ENCODE peak calls at places on chromosomes 12 and 14, in ten cellular contexts. I is NCI-H1436; C is activated naive CD4-positive, alpha-beta T cell treated with Interleukin-2 at 50 U/mL for 16 hours; H is stimulated activated effector memory CD8-positive, alpha-beta T cell treated with anti-CD3 and anti-CD28 coated beads, Interleukin-12 subunit alpha, Interleukin-12 subunit beta, amount 100 ng/mL, for 72 hours; J is HEK293T; P is PC-3; Y is CD4-positive, alpha-beta T cell; Q is NCI-H146; M is stomach; D is EH. T is an unnamed sample.

GRCh38 chr12:49662998-49663843 is 39.9 kb downstream of the PRPF40B start:
- DNase-seq in I (no peak), C (peak; percentile 60), H (peak; percentile 75), J (no peak), P (peak; percentile 44), Y (peak; percentile 87), Q (no peak), M (no peak), D (peak; percentile 95), T (peak; percentile 90)

GRCh38 chr12:49358548-49359141 is 8.6 kb upstream of the SPATS2 start:
- DNase-seq in I (peak; percentile 64), C (peak; percentile 51), H (no peak), J (peak; percentile 75), P (peak; percentile 63), Y (no peak), Q (peak; percentile 75), M (peak; percentile 53), D (peak; percentile 73), T (peak; percentile 56)

GRCh38 chr14:37411079-37411735 is 183.8 kb downstream of the FOXA1 start:
- DNase-seq in I (no peak), C (no peak), H (no peak), J (no peak), P (no peak), Y (no peak), Q (no peak), M (no peak), D (peak; percentile 2), T (no peak)

GRCh38 chr14:20486700-20487401 is 17.6 kb downstream of the PNP start:
- DNase-seq in I (no peak), C (no peak), H (no peak), J (no peak), P (no peak), Y (no peak), Q (no peak), M (no peak), D (no peak), T (no peak)

GRCh38 chr12:52380271-52380694 is 5.2 kb downstream of the KRT84 start:
- DNase-seq in I (no peak), C (no peak), H (no peak), J (peak; percentile 17), P (peak; percentile 54), Y (no peak), Q (peak; percentile 46), M (peak; percentile 57), D (peak; percentile 52), T (peak; percentile 37)

GRCh38 chr12:75641031-75641780 is 129.8 kb upstream of the KRR1 start:
- DNase-seq in I (no peak), C (peak; percentile 57), H (peak; percentile 78), J (no peak), P (no peak), Y (no peak), Q (no peak), M (no peak), D (peak; percentile 69), T (peak; percentile 67)

GRCh38 chr12:52258335-52258901 is 16.0 kb upstream of the KRT86 start:
- DNase-seq in I (no peak), C (no peak), H (no peak), J (no peak), P (no peak), Y (no peak), Q (no peak), M (peak; percentile 41), D (peak; percentile 44), T (peak; percentile 46)

GRCh38 chr14:60175255-60175902 is 10.2 kb upstream of the DHRS7 start:
- DNase-seq in I (no peak), C (no peak), H (no peak), J (no peak), P (peak; percentile 100), Y (no peak), Q (no peak), M (no peak), D (no peak), T (no peak)

GRCh38 chr14:56874375-56874774 is 64.1 kb upstream of the OTX2 start:
- DNase-seq in I (no peak), C (no peak), H (no peak), J (peak; percentile 54), P (peak; percentile 70), Y (no peak), Q (peak; percentile 69), M (peak; percentile 66), D (peak; percentile 1), T (no peak)

GRCh38 chr14:46377305-46377704 is 274.3 kb downstream of the RPL10L start:
- DNase-seq in I (no peak), C (no peak), H (no peak), J (no peak), P (no peak), Y (no peak), Q (no peak), M (no peak), D (no peak), T (no peak)

GRCh38 chr14:91901449-91902250 is 34.3 kb upstream of the TC2N start:
- DNase-seq in I (no peak), C (no peak), H (no peak), J (no peak), P (no peak), Y (no peak), Q (no peak), M (peak; percentile 49), D (no peak), T (peak; percentile 30)

GRCh38 chr14:99189201-99189801 is 82.7 kb downstream of the BCL11B start:
- DNase-seq in I (peak; percentile 32), C (peak; percentile 52), H (peak; percentile 74), J (no peak), P (no peak), Y (peak; percentile 56), Q (no peak), M (no peak), D (no peak), T (peak; percentile 41)

GRCh38 chr12:14836336-14837210 is 6.8 kb downstream of the ART4 start:
- DNase-seq in I (no peak), C (no peak), H (no peak), J (no peak), P (peak; percentile 79), Y (no peak), Q (no peak), M (no peak), D (peak; percentile 93), T (peak; percentile 58)

GRCh38 chr12:132495629-132496207 is 5.8 kb downstream of the FBRSL1 start:
- DNase-seq in I (no peak), C (no peak), H (no peak), J (no peak), P (no peak), Y (no peak), Q (no peak), M (no peak), D (no peak), T (no peak)

GRCh38 chr12:56041579-56042429 is at the start of gene RPS26:
- DNase-seq in I (peak; percentile 98), C (peak; percentile 90), H (peak; percentile 93), J (peak; percentile 89), P (peak; percentile 99), Y (peak; percentile 97), Q (peak; percentile 100), M (peak; percentile 95), D (peak; percentile 99), T (peak; percentile 94)

GRCh38 chr12:32089156-32089950 is 17.3 kb upstream of the BICD1 start:
- DNase-seq in I (no peak), C (no peak), H (no peak), J (no peak), P (peak; percentile 64), Y (no peak), Q (peak; percentile 95), M (no peak), D (peak; percentile 83), T (peak; percentile 14)

GRCh38 chr14:103097994-103098957 is 3.8 kb downstream of the EXOC3L4 start:
- DNase-seq in I (no peak), C (no peak), H (no peak), J (no peak), P (no peak), Y (no peak), Q (no peak), M (no peak), D (no peak), T (no peak)

GRCh38 chr12:41701943-41702601 is 442.6 kb downstream of the GXYLT1 start:
- DNase-seq in I (no peak), C (no peak), H (no peak), J (no peak), P (no peak), Y (no peak), Q (no peak), M (no peak), D (no peak), T (no peak)

GRCh38 chr14:53723221-53723620 is 233.4 kb downstream of the BMP4 start:
- DNase-seq in I (no peak), C (no peak), H (no peak), J (no peak), P (no peak), Y (no peak), Q (no peak), M (no peak), D (no peak), T (no peak)

GRCh38 chr14:67665886-67666285 is 8.5 kb downstream of the VTI1B start:
- DNase-seq in I (no peak), C (no peak), H (no peak), J (no peak), P (no peak), Y (no peak), Q (no peak), M (no peak), D (peak; percentile 31), T (peak; percentile 52)

GRCh38 chr12:54388214-54389138 is 3.9 kb upstream of the ZNF385A start:
- DNase-seq in I (no peak), C (no peak), H (no peak), J (no peak), P (no peak), Y (no peak), Q (no peak), M (no peak), D (no peak), T (no peak)

GRCh38 chr12:111222027-111222414 is 146.9 kb downstream of the PHETA1 start:
- DNase-seq in I (no peak), C (no peak), H (no peak), J (no peak), P (no peak), Y (no peak), Q (no peak), M (no peak), D (no peak), T (no peak)

GRCh38 chr12:116406529-116406928 is 129.0 kb upstream of the MED13L start:
- DNase-seq in I (peak; percentile 29), C (no peak), H (no peak), J (peak; percentile 85), P (peak; percentile 99), Y (no peak), Q (no peak), M (peak; percentile 48), D (peak; percentile 98), T (peak; percentile 93)

GRCh38 chr12:25972783-25973182 is 14.3 kb downstream of the RASSF8 start:
- DNase-seq in I (no peak), C (no peak), H (no peak), J (no peak), P (peak; percentile 39), Y (no peak), Q (no peak), M (no peak), D (peak; percentile 55), T (no peak)

GRCh38 chr12:31117203-31118011 is 43.7 kb downstream of the DDX11 start:
- DNase-seq in I (peak; percentile 61), C (peak; percentile 68), H (peak; percentile 62), J (peak; percentile 60), P (peak; percentile 61), Y (peak; percentile 45), Q (peak; percentile 77), M (peak; percentile 41), D (peak; percentile 29), T (peak; percentile 29)

GRCh38 chr12:24014240-24014639 is 64.8 kb upstream of the SOX5 start:
- DNase-seq in I (no peak), C (no peak), H (no peak), J (no peak), P (no peak), Y (no peak), Q (no peak), M (no peak), D (no peak), T (no peak)

GRCh38 chr14:97625512-97625911 is 828.3 kb downstream of the VRK1 start:
- DNase-seq in I (no peak), C (no peak), H (no peak), J (no peak), P (peak; percentile 13), Y (no peak), Q (no peak), M (no peak), D (no peak), T (no peak)

GRCh38 chr12:25715147-25715546 is 162.1 kb upstream of the LMNTD1 start:
- DNase-seq in I (no peak), C (no peak), H (no peak), J (no peak), P (no peak), Y (no peak), Q (no peak), M (no peak), D (peak; percentile 55), T (peak; percentile 64)

T was measured in AG08395.